ENCODE peak calls at places on chromosome 15, in five cellular contexts. One of them, this sample, is unnamed.

GRCh38 chr15:56844892-56845291 is 73.6 kb upstream of the TCF12 start:
- DNase-seq in CD8-positive, alpha-beta T cell: no peak
- DNase-seq in foreskin fibroblast: no peak
- DNase-seq in stimulated activated CD8-positive, alpha-beta memory T cell treated with anti-CD3 and anti-CD28 coated beads, Interleukin-4, amount 100 ng/mL, for 1 hour: no peak
- DNase-seq in NCI-H1105 treated with DMSO at 0.1 percent for 48 hours: no peak
- DNase-seq in this sample: no peak

GRCh38 chr15:90686435-90687218 is 30.5 kb upstream of the BLM start:
- DNase-seq in foreskin fibroblast: no peak
- DNase-seq in NCI-H1105 treated with DMSO at 0.1 percent for 48 hours: no peak
- DNase-seq in CD8-positive, alpha-beta T cell: no peak
- DNase-seq in stimulated activated CD8-positive, alpha-beta memory T cell treated with anti-CD3 and anti-CD28 coated beads, Interleukin-4, amount 100 ng/mL, for 1 hour: no peak
- DNase-seq in this sample: no peak

GRCh38 chr15:99101501-99101900 is 3.4 kb upstream of the SYNM start:
- DNase-seq in stimulated activated CD8-positive, alpha-beta memory T cell treated with anti-CD3 and anti-CD28 coated beads, Interleukin-4, amount 100 ng/mL, for 1 hour: no peak
- DNase-seq in foreskin fibroblast: no peak
- DNase-seq in NCI-H1105 treated with DMSO at 0.1 percent for 48 hours: no peak
- DNase-seq in CD8-positive, alpha-beta T cell: no peak
- DNase-seq in this sample: no peak

GRCh38 chr15:73021139-73021621 is 31.1 kb upstream of the NEO1 start:
- DNase-seq in CD8-positive, alpha-beta T cell: no peak
- DNase-seq in stimulated activated CD8-positive, alpha-beta memory T cell treated with anti-CD3 and anti-CD28 coated beads, Interleukin-4, amount 100 ng/mL, for 1 hour: no peak
- DNase-seq in NCI-H1105 treated with DMSO at 0.1 percent for 48 hours: no peak
- DNase-seq in foreskin fibroblast: no peak
- DNase-seq in this sample: no peak

GRCh38 chr15:37199546-37199945 is 99.2 kb upstream of the MEIS2 start:
- DNase-seq in foreskin fibroblast: no peak
- DNase-seq in stimulated activated CD8-positive, alpha-beta memory T cell treated with anti-CD3 and anti-CD28 coated beads, Interleukin-4, amount 100 ng/mL, for 1 hour: no peak
- DNase-seq in CD8-positive, alpha-beta T cell: no peak
- DNase-seq in NCI-H1105 treated with DMSO at 0.1 percent for 48 hours: no peak
- DNase-seq in this sample: no peak

GRCh38 chr15:57216288-57216687 is 160.0 kb upstream of the CGNL1 start:
- DNase-seq in foreskin fibroblast: peak
- DNase-seq in CD8-positive, alpha-beta T cell: no peak
- DNase-seq in NCI-H1105 treated with DMSO at 0.1 percent for 48 hours: peak
- DNase-seq in stimulated activated CD8-positive, alpha-beta memory T cell treated with anti-CD3 and anti-CD28 coated beads, Interleukin-4, amount 100 ng/mL, for 1 hour: no peak
- DNase-seq in this sample: no peak

GRCh38 chr15:44662478-44663409 is 718 bp downstream of the SPG11 start:
- DNase-seq in foreskin fibroblast: peak
- DNase-seq in NCI-H1105 treated with DMSO at 0.1 percent for 48 hours: peak
- DNase-seq in CD8-positive, alpha-beta T cell: peak
- DNase-seq in stimulated activated CD8-positive, alpha-beta memory T cell treated with anti-CD3 and anti-CD28 coated beads, Interleukin-4, amount 100 ng/mL, for 1 hour: peak
- DNase-seq in this sample: peak

GRCh38 chr15:32884136-32884535 is 166.3 kb downstream of the GREM1 start:
- DNase-seq in CD8-positive, alpha-beta T cell: no peak
- DNase-seq in stimulated activated CD8-positive, alpha-beta memory T cell treated with anti-CD3 and anti-CD28 coated beads, Interleukin-4, amount 100 ng/mL, for 1 hour: no peak
- DNase-seq in foreskin fibroblast: peak
- DNase-seq in NCI-H1105 treated with DMSO at 0.1 percent for 48 hours: no peak
- DNase-seq in this sample: no peak

GRCh38 chr15:90953947-90954711 is 555 bp upstream of the RCCD1 start:
- DNase-seq in CD8-positive, alpha-beta T cell: no peak
- DNase-seq in stimulated activated CD8-positive, alpha-beta memory T cell treated with anti-CD3 and anti-CD28 coated beads, Interleukin-4, amount 100 ng/mL, for 1 hour: no peak
- DNase-seq in foreskin fibroblast: peak
- DNase-seq in NCI-H1105 treated with DMSO at 0.1 percent for 48 hours: no peak
- DNase-seq in this sample: no peak

GRCh38 chr15:96948981-96949380 is 618.5 kb downstream of the NR2F2 start:
- DNase-seq in NCI-H1105 treated with DMSO at 0.1 percent for 48 hours: no peak
- DNase-seq in stimulated activated CD8-positive, alpha-beta memory T cell treated with anti-CD3 and anti-CD28 coated beads, Interleukin-4, amount 100 ng/mL, for 1 hour: no peak
- DNase-seq in CD8-positive, alpha-beta T cell: no peak
- DNase-seq in foreskin fibroblast: no peak
- DNase-seq in this sample: no peak

GRCh38 chr15:26156041-26156440 is 292.9 kb upstream of the ATP10A start:
- DNase-seq in foreskin fibroblast: no peak
- DNase-seq in NCI-H1105 treated with DMSO at 0.1 percent for 48 hours: no peak
- DNase-seq in CD8-positive, alpha-beta T cell: no peak
- DNase-seq in stimulated activated CD8-positive, alpha-beta memory T cell treated with anti-CD3 and anti-CD28 coated beads, Interleukin-4, amount 100 ng/mL, for 1 hour: no peak
- DNase-seq in this sample: no peak

GRCh38 chr15:27592036-27592725 is 506.9 kb downstream of the OCA2 start:
- DNase-seq in NCI-H1105 treated with DMSO at 0.1 percent for 48 hours: no peak
- DNase-seq in foreskin fibroblast: peak
- DNase-seq in CD8-positive, alpha-beta T cell: no peak
- DNase-seq in stimulated activated CD8-positive, alpha-beta memory T cell treated with anti-CD3 and anti-CD28 coated beads, Interleukin-4, amount 100 ng/mL, for 1 hour: no peak
- DNase-seq in this sample: no peak

GRCh38 chr15:60477991-60478632 is 830 bp downstream of the ICE2 start:
- DNase-seq in CD8-positive, alpha-beta T cell: no peak
- DNase-seq in foreskin fibroblast: peak
- DNase-seq in stimulated activated CD8-positive, alpha-beta memory T cell treated with anti-CD3 and anti-CD28 coated beads, Interleukin-4, amount 100 ng/mL, for 1 hour: no peak
- DNase-seq in NCI-H1105 treated with DMSO at 0.1 percent for 48 hours: peak
- DNase-seq in this sample: no peak

GRCh38 chr15:70212288-70212962 is 114.7 kb upstream of the TLE3 start:
- DNase-seq in foreskin fibroblast: no peak
- DNase-seq in NCI-H1105 treated with DMSO at 0.1 percent for 48 hours: no peak
- DNase-seq in stimulated activated CD8-positive, alpha-beta memory T cell treated with anti-CD3 and anti-CD28 coated beads, Interleukin-4, amount 100 ng/mL, for 1 hour: no peak
- DNase-seq in CD8-positive, alpha-beta T cell: no peak
- DNase-seq in this sample: no peak

GRCh38 chr15:65887565-65887964 is 18.3 kb downstream of the RAB11A start:
- DNase-seq in stimulated activated CD8-positive, alpha-beta memory T cell treated with anti-CD3 and anti-CD28 coated beads, Interleukin-4, amount 100 ng/mL, for 1 hour: no peak
- DNase-seq in NCI-H1105 treated with DMSO at 0.1 percent for 48 hours: no peak
- DNase-seq in CD8-positive, alpha-beta T cell: peak
- DNase-seq in foreskin fibroblast: no peak
- DNase-seq in this sample: no peak

This sample was measured in progenitor cell of endocrine pancreas.